ENCODE peak calls at places on chromosome 15, in four cellular contexts. D is H1, I is GM12878, X is HepG2. R is an unnamed sample.

GRCh38 chr15:100186960-100187359 is 154.8 kb downstream of the ADAMTS17 start:
- DNase-seq in D (no peak), I (no peak), X (no peak), R (no peak)

GRCh38 chr15:55700876-55701275 is 42.1 kb downstream of the PRTG start:
- DNase-seq in D (no peak), I (peak), X (no peak), R (no peak)

GRCh38 chr15:100919481-100920405 is 586 bp downstream of the LRRK1 start:
- DNase-seq in D (peak), I (no peak), X (no peak), R (no peak)

GRCh38 chr15:36271048-36271447 is 308.4 kb upstream of the CDIN1 start:
- DNase-seq in D (no peak), I (no peak), X (no peak), R (peak)

GRCh38 chr15:71973366-71973765 is 144.6 kb downstream of the MYO9A start:
- DNase-seq in D (no peak), I (no peak), X (no peak), R (no peak)

GRCh38 chr15:25844981-25845680 is 18.0 kb downstream of the ATP10A start:
- DNase-seq in D (no peak), I (no peak), X (no peak), R (no peak)

GRCh38 chr15:69389426-69389825 is 24.7 kb upstream of the KIF23 start:
- DNase-seq in D (peak), I (no peak), X (no peak), R (no peak)

GRCh38 chr15:89430530-89431341 is 65.6 kb downstream of the RHCG start:
- DNase-seq in D (peak), I (peak), X (peak), R (peak)

GRCh38 chr15:58070801-58071418 is 5.4 kb upstream of the ALDH1A2 start:
- DNase-seq in D (peak), I (no peak), X (peak), R (peak)

GRCh38 chr15:86591994-86592746 is 512.5 kb downstream of the AGBL1 start:
- DNase-seq in D (no peak), I (no peak), X (no peak), R (no peak)

GRCh38 chr15:97600190-97600589 is 360.3 kb upstream of the ARRDC4 start:
- DNase-seq in D (no peak), I (no peak), X (no peak), R (no peak)

GRCh38 chr15:51809457-51809856 is 20.0 kb upstream of the TMOD3 start:
- DNase-seq in D (no peak), I (no peak), X (no peak), R (no peak)

GRCh38 chr15:63372018-63372705 is 9.5 kb downstream of the CA12 start:
- DNase-seq in D (no peak), I (no peak), X (no peak), R (no peak)

GRCh38 chr15:74621936-74622335 is 6.3 kb downstream of the CLK3 start:
- DNase-seq in D (peak), I (no peak), X (no peak), R (no peak)

GRCh38 chr15:73573572-73573971 is 59.6 kb downstream of the NPTN start:
- DNase-seq in D (no peak), I (no peak), X (no peak), R (no peak)

GRCh38 chr15:74173545-74174215 is at the start of gene ISLR:
- DNase-seq in D (no peak), I (no peak), X (no peak), R (no peak)

GRCh38 chr15:50523736-50524318 is 22.6 kb downstream of the USP50 start:
- DNase-seq in D (no peak), I (no peak), X (no peak), R (no peak)

GRCh38 chr15:90423920-90424319 is 35.9 kb downstream of the IQGAP1 start:
- DNase-seq in D (no peak), I (no peak), X (no peak), R (no peak)

GRCh38 chr15:93619597-93619996 is 530.6 kb upstream of the RGMA start:
- DNase-seq in D (no peak), I (no peak), X (no peak), R (no peak)

GRCh38 chr15:25251700-25252390 is 187.0 kb downstream of the UBE3A start:
- DNase-seq in D (no peak), I (no peak), X (no peak), R (no peak)

GRCh38 chr15:81263477-81263876 is 60.5 kb downstream of the STARD5 start:
- DNase-seq in D (no peak), I (no peak), X (no peak), R (no peak)

GRCh38 chr15:81264072-81264857 is 59.7 kb downstream of the STARD5 start:
- DNase-seq in D (no peak), I (no peak), X (no peak), R (no peak)

GRCh38 chr15:81268340-81268739 is 55.6 kb downstream of the STARD5 start:
- DNase-seq in D (no peak), I (no peak), X (no peak), R (no peak)

GRCh38 chr15:81265256-81265943 is 58.5 kb downstream of the STARD5 start:
- DNase-seq in D (no peak), I (no peak), X (no peak), R (no peak)

DNA sequence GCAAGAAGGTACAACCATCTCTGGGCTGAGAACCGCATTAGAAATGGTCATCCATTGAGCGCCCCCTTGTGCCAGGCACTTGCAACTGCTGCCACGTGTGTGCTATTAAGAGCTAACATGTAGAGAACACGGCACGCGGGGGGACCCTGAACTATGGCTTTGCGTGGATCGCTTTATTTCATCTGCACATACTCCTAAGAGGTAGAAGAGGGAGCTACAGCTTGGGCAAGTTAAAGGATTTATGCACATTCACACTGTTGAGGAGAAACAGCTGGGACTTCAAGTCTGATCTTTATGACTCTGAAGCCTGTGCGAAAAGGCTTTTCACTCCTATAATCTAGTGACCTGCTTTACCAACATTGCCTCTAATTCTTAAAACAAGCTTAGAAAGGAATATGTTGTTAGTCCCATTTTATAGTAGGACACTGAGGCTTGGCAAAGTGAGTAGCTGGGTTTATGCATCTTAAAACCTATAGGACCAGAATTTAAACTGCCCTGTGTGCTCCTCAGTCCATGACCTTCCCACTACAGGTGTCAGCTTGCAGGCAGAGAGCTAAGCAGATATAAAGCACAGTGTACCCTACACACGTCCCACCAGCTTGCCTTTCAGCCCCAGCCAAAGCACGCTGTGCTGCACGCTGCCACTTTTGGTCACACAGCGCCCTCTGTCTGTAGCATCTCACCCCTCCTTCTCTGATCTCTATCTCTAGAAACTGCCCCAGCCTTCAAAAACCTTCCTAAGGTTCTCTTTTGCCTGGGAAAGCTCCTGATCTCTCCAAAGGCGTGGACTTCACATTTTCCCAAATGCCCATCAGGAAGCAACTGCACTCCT is 57.8 kb downstream of the STARD5 start:
- DNase-seq in D (peak), I (no peak), X (peak), R (peak)
- TF ChIP-seq SUZ12 in D (no peak), I (no peak), X (no peak), R (no peak)

GRCh38 chr15:78460737-78461136 is 22.7 kb downstream of the IREB2 start:
- DNase-seq in D (no peak), I (no peak), X (no peak), R (no peak)

GRCh38 chr15:78455749-78456148 is 17.7 kb downstream of the IREB2 start:
- DNase-seq in D (no peak), I (no peak), X (no peak), R (no peak)

GRCh38 chr15:78457101-78457500 is 19.1 kb downstream of the IREB2 start:
- DNase-seq in D (no peak), I (no peak), X (no peak), R (no peak)

GRCh38 chr15:78456391-78456790 is 18.4 kb downstream of the IREB2 start:
- DNase-seq in D (no peak), I (no peak), X (no peak), R (no peak)

DNA sequence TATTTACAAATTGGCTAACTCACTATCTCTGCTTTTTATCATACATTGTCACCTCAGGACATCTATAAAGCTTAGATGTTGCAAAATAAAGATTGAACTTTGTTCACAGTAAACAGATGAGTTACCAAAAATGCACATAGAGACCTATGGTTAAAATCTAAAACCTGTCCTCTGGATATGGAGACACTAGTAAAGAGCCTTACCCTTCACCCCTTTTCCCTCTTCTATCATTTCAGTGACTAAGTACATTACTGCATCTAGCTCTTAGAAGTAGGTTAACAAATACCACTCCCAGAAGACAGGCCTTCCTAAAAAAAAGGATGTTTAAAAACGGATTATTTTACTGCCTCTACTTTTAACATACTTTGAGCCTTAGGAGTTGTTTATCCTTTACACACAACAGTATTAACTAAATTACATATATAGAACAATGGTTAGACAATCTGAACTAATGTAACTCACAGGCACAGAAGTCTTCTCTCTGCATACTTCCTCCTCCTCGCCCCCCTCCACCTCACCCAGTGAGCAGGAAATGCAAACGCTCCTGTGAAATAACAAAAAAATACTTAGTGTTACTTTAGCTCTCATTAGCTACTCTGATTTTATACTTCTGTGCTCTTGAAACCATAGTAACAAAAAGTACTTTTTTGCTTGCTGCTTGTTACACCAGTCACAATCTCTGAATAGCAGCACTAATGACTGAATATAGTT is 23.3 kb downstream of the IREB2 start:
- DNase-seq in D (no peak), I (no peak), X (no peak), R (no peak)
- TF ChIP-seq ZNF274 in D (no peak), I (no peak), X (no peak), R (no peak)

GRCh38 chr15:60563539-60564404 is 84.8 kb upstream of the ICE2 start:
- DNase-seq in D (no peak), I (no peak), X (no peak), R (no peak)
- TF ChIP-seq SUZ12 in D (no peak), I (no peak), X (no peak), R (no peak)

GRCh38 chr15:60002528-60003218 is 1.4 kb upstream of the FOXB1 start:
- DNase-seq in D (no peak), I (no peak), X (no peak), R (no peak)
- TF ChIP-seq ZNF274 in D (no peak), I (no peak), X (no peak), R (no peak)

GRCh38 chr15:88331291-88331690 is 74.8 kb upstream of the NTRK3 start:
- DNase-seq in D (peak), I (no peak), X (peak), R (peak)

GRCh38 chr15:88335074-88335473 is 78.5 kb upstream of the NTRK3 start:
- DNase-seq in D (no peak), I (no peak), X (no peak), R (no peak)

GRCh38 chr15:88337993-88338392 is 81.5 kb upstream of the NTRK3 start:
- DNase-seq in D (no peak), I (no peak), X (no peak), R (no peak)

DNA sequence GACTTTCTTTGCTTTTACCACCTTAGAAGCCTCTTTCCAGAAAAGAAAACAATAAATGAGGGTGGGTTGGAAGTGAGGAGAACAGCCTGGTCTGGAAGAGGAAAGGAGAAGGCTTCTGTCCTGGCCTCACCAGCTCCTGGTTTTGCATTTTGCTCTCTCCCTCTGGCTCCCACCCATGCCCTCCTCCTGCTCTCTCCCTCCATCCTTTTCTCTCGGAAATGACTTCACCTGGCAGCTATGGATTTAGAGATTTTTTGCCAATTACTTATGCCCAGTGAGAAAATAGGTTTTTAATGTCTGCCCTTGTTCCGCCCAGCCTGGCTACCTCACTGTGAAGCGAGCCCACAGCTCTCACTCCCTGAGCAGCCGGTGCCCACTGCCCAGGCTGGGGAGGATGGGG is 77.9 kb upstream of the NTRK3 start:
- DNase-seq in D (no peak), I (no peak), X (no peak), R (no peak)
- TF ChIP-seq SUZ12 in D (no peak), I (no peak), X (no peak), R (no peak)

R was measured in NT2/D1.